ENCODE peak calls at places on chromosomes 16 and 17, in four cellular contexts. Q is naive thymus-derived CD4-positive, alpha-beta T cell; B is SJCRH30; L is PC-9. E is an unnamed sample.

GRCh38 chr17:65867014-65867413 is 305.6 kb upstream of the AXIN2 start:
- DNase-seq in Q (no peak), B (no peak), L (no peak), E (no peak)

GRCh38 chr16:17305694-17306093 is 165.1 kb downstream of the XYLT1 start:
- DNase-seq in L (no peak), B (no peak), Q (no peak), E (peak; percentile 61)

GRCh38 chr17:45016823-45017222 is 34.6 kb downstream of the DCAKD start:
- DNase-seq in Q (no peak), B (no peak), L (no peak), E (peak; percentile 39)

GRCh38 chr17:45426561-45426960 is 6.1 kb downstream of the ARHGAP27 start:
- DNase-seq in Q (no peak), B (no peak), L (no peak), E (no peak)

GRCh38 chr17:64278614-64279013 is 15.6 kb upstream of the TEX2 start:
- DNase-seq in L (no peak), Q (no peak), B (no peak), E (peak; percentile 15)

GRCh38 chr16:11315499-11315898 is 29.8 kb upstream of the RMI2 start:
- DNase-seq in Q (no peak), B (peak; percentile 91), L (peak; percentile 78), E (no peak)

GRCh38 chr16:27402964-27403600 is 1.1 kb downstream of the IL21R start:
- DNase-seq in L (no peak), B (peak; percentile 48), Q (no peak), E (no peak)

GRCh38 chr16:83977056-83977815 is 9.2 kb downstream of the NECAB2 start:
- DNase-seq in B (no peak), Q (no peak), L (no peak), E (no peak)

GRCh38 chr16:56814537-56815432 is 50.2 kb upstream of the SLC12A3 start:
- DNase-seq in B (peak; percentile 50), Q (no peak), L (no peak), E (no peak)

GRCh38 chr16:81040837-81041236 is 5.2 kb downstream of the ATMIN start:
- DNase-seq in L (no peak), B (no peak), Q (no peak), E (no peak)

GRCh38 chr17:42317256-42317966 is 29.1 kb downstream of the STAT5A start:
- DNase-seq in B (no peak), L (no peak), Q (no peak), E (no peak)

GRCh38 chr17:14351493-14351892 is 50.6 kb downstream of the HS3ST3B1 start:
- DNase-seq in B (no peak), Q (no peak), L (no peak), E (peak; percentile 22)

GRCh38 chr17:68777243-68777855 is 176.2 kb upstream of the FAM20A start:
- DNase-seq in L (no peak), B (peak; percentile 38), Q (no peak), E (peak; percentile 48)

GRCh38 chr17:74089869-74090464 is 113.5 kb upstream of the RPL38 start:
- DNase-seq in Q (no peak), B (peak; percentile 86), L (peak; percentile 38), E (peak; percentile 75)

GRCh38 chr17:28741358-28742349 is 2.2 kb upstream of the TRAF4 start:
- DNase-seq in Q (no peak), L (no peak), B (peak; percentile 49), E (peak; percentile 97)

GRCh38 chr16:68960910-68961309 is 117.6 kb downstream of the TANGO6 start:
- DNase-seq in Q (no peak), L (no peak), B (no peak), E (no peak)

GRCh38 chr17:82893779-82894178 is 54.0 kb upstream of the ZNF750 start:
- DNase-seq in Q (no peak), B (peak; percentile 99), L (no peak), E (no peak)

GRCh38 chr16:57383276-57384247 is 11.3 kb downstream of the CX3CL1 start:
- DNase-seq in B (no peak), L (no peak), Q (no peak), E (peak; percentile 30)

GRCh38 chr16:29645699-29646187 is 17.3 kb upstream of the SPN start:
- DNase-seq in Q (no peak), B (peak; percentile 20), L (no peak), E (peak; percentile 90)

GRCh38 chr17:71757156-71757555 is 363.7 kb upstream of the SOX9 start:
- DNase-seq in L (no peak), Q (no peak), B (no peak), E (no peak)

GRCh38 chr16:29943846-29944669 is 17.8 kb upstream of the TMEM219 start:
- DNase-seq in B (peak; percentile 76), Q (no peak), L (peak; percentile 99), E (no peak)

GRCh38 chr16:87698676-87699179 is 67.1 kb downstream of the KLHDC4 start:
- DNase-seq in L (no peak), B (no peak), Q (no peak), E (no peak)

GRCh38 chr16:72590179-72590937 is 418.4 kb upstream of the PMFBP1 start:
- DNase-seq in L (no peak), B (no peak), Q (no peak), E (no peak)

GRCh38 chr17:47304191-47304590 is 19.6 kb upstream of the EFCAB13 start:
- DNase-seq in B (no peak), Q (no peak), L (no peak), E (no peak)

GRCh38 chr17:68431661-68432071 is 25.6 kb downstream of the WIPI1 start:
- DNase-seq in B (no peak), L (no peak), Q (peak; percentile 42), E (peak; percentile 61)

GRCh38 chr17:51015145-51015558 is 105.5 kb downstream of the SPAG9 start:
- DNase-seq in Q (no peak), L (no peak), B (no peak), E (no peak)

GRCh38 chr17:34318474-34318873 is 761 bp upstream of the CCL8 start:
- DNase-seq in L (no peak), Q (no peak), B (peak; percentile 18), E (peak; percentile 35)

GRCh38 chr17:19650826-19651225 is 2.3 kb downstream of the ALDH3A2 start:
- DNase-seq in Q (no peak), B (no peak), L (peak; percentile 71), E (no peak)
- H3K4me3 ChIP-seq in Q (no peak overlapping the region), B (no peak overlapping the region), L (peak overlapping the region; percentile 92), E (peak overlapping the region; percentile 45)

GRCh38 chr17:81524865-81525159 is 3.4 kb upstream of the FSCN2 start:
- DNase-seq in Q (no peak), L (no peak), B (no peak), E (no peak)

GRCh38 chr17:81528651-81529436 is 667 bp downstream of the FSCN2 start:
- DNase-seq in L (peak; percentile 12), B (peak; percentile 60), Q (no peak), E (no peak)

GRCh38 chr17:81527591-81528383 is at the start of gene FSCN2:
- DNase-seq in B (peak; percentile 67), L (peak; percentile 34), Q (no peak), E (no peak)

GRCh38 chr17:81528384-81528650 is 140 bp downstream of the FSCN2 start:
- DNase-seq in Q (no peak), L (no peak), B (no peak), E (no peak)

GRCh38 chr17:81526662-81527571 is 1.3 kb upstream of the FSCN2 start:
- DNase-seq in Q (no peak), B (no peak), L (peak; percentile 28), E (no peak)
- H3K4me3 ChIP-seq in Q (no peak overlapping the region), B (no peak overlapping the region), L (no peak overlapping the region), E (no peak overlapping the region)

GRCh38 chr17:43399839-43400328 is 1.1 kb downstream of the ARL4D start:
- DNase-seq in L (no peak), Q (no peak), B (no peak), E (no peak)
- H3K4me3 ChIP-seq in L (peak overlapping the region; percentile 60), Q (no peak overlapping the region), B (no peak overlapping the region), E (no peak overlapping the region)

DNA sequence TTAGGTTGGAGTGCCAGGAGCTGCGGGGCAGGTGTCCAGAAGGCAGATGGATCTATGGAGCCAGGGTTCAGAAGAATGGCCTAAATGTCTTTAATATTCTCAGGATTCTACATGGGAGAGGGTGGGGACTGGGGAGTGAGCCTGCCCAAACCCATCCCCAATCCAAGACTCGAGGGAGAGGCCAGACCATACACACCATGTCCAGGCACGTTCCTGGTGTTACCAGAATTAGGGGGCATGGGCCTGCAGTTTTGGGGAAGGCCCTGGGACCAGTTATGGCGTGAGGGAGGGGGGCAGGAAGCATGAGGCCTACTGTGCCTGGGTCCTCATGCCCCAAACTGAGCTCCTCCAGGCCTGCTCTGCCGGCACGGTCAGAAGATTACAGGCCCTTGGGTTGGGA is 1.9 kb downstream of the TAX1BP3 start:
- DNase-seq in Q (no peak), L (no peak), B (no peak), E (no peak)
- H3K4me3 ChIP-seq in Q (no peak overlapping the region), L (peak overlapping the region; percentile 95), B (no peak overlapping the region), E (no peak overlapping the region)

GRCh38 chr16:50611995-50612848 is 64.0 kb downstream of the NKD1 start:
- DNase-seq in L (no peak), Q (no peak), B (no peak), E (no peak)

GRCh38 chr16:50609049-50609832 is 61.0 kb downstream of the NKD1 start:
- DNase-seq in B (no peak), Q (no peak), L (no peak), E (no peak)

GRCh38 chr16:50612849-50613198 is 64.6 kb downstream of the NKD1 start:
- DNase-seq in Q (no peak), L (no peak), B (no peak), E (no peak)

GRCh38 chr16:50611332-50611934 is 63.2 kb downstream of the NKD1 start:
- DNase-seq in L (no peak), B (no peak), Q (no peak), E (peak; percentile 89)

GRCh38 chr16:50610331-50611262 is 62.4 kb downstream of the NKD1 start:
- DNase-seq in Q (no peak), L (no peak), B (no peak), E (no peak)
- H3K4me3 ChIP-seq in Q (no peak overlapping the region), L (no peak overlapping the region), B (no peak overlapping the region), E (no peak overlapping the region)